ENCODE peak calls at places on chromosomes 13 and 19, in four cellular contexts. T is lower leg skin, I is psoas muscle, V is fibroblast of lung. M is an unnamed sample.

GRCh38 chr13:91406619-91407018 is 8.2 kb downstream of the GPC5 start:
- DNase-seq in T (no peak), I (no peak), V (peak; percentile 33), M (peak; percentile 54)

GRCh38 chr13:37338721-37339120 is 233.3 kb upstream of the CSNK1A1L start:
- DNase-seq in T (no peak), I (no peak), V (no peak), M (no peak)

GRCh38 chr19:33894787-33895186 is 98.1 kb downstream of the KCTD15 start:
- DNase-seq in T (no peak), I (no peak), V (no peak), M (no peak)

GRCh38 chr13:37345869-37346268 is 240.4 kb upstream of the CSNK1A1L start:
- DNase-seq in T (no peak), I (no peak), V (no peak), M (no peak)

GRCh38 chr19:28710278-28710677 is 502.7 kb downstream of the UQCRFS1 start:
- DNase-seq in T (no peak), I (no peak), V (peak; percentile 62), M (peak; percentile 76)

GRCh38 chr19:35395762-35396199 is 24.9 kb downstream of the GPR42 start:
- DNase-seq in T (peak; percentile 61), I (no peak), V (no peak), M (no peak)

GRCh38 chr13:55199132-55199531 is 1941.6 kb upstream of the PRR20A start:
- DNase-seq in T (no peak), I (no peak), V (no peak), M (no peak)

GRCh38 chr13:95605426-95606125 is 38.9 kb downstream of the DZIP1 start:
- DNase-seq in T (no peak), I (no peak), V (no peak), M (no peak)

GRCh38 chr13:105452895-105453294 is 1082.6 kb downstream of the EFNB2 start:
- DNase-seq in T (no peak), I (no peak), V (no peak), M (no peak)

GRCh38 chr19:38618590-38619360 is at the start of gene EIF3K:
- DNase-seq in T (peak; percentile 100), I (peak; percentile 99), V (peak; percentile 98), M (peak; percentile 99)
- TF ChIP-seq CTCF in T (no peak), I (no peak), V (no peak), M (no peak)

GRCh38 chr13:74289130-74289529 is 154.9 kb upstream of the KLF12 start:
- DNase-seq in T (no peak), I (no peak), V (no peak), M (no peak)
- H3K4me3 ChIP-seq in T (no peak overlapping the region), I (no peak overlapping the region), V (no peak overlapping the region), M (no peak overlapping the region)

GRCh38 chr19:45717131-45717982 is 13.3 kb downstream of the FBXO46 start:
- DNase-seq in T (peak; percentile 100), I (peak; percentile 99), V (peak; percentile 98), M (peak; percentile 99)
- TF ChIP-seq CTCF in T (no peak), I (no peak), V (no peak), M (no peak)

GRCh38 chr19:55376381-55376933 is at the start of gene TMEM190:
- DNase-seq in T (no peak), I (no peak), V (no peak), M (no peak)

GRCh38 chr19:55377356-55378131 is 918 bp downstream of the TMEM190 start:
- DNase-seq in T (no peak), I (no peak), V (no peak), M (no peak)

GRCh38 chr19:55373318-55373992 is 3.2 kb upstream of the TMEM190 start:
- DNase-seq in T (no peak), I (no peak), V (no peak), M (no peak)

GRCh38 chr19:55372316-55373081 is 2.2 kb upstream of the IL11 start:
- DNase-seq in T (no peak), I (no peak), V (peak; percentile 61), M (peak; percentile 41)

GRCh38 chr19:55373993-55374757 is 2.5 kb upstream of the TMEM190 start:
- DNase-seq in T (no peak), I (no peak), V (peak; percentile 35), M (peak; percentile 44)
- H3K4me3 ChIP-seq in T (no peak overlapping the region), I (no peak overlapping the region), V (no peak overlapping the region), M (no peak overlapping the region)

DNA sequence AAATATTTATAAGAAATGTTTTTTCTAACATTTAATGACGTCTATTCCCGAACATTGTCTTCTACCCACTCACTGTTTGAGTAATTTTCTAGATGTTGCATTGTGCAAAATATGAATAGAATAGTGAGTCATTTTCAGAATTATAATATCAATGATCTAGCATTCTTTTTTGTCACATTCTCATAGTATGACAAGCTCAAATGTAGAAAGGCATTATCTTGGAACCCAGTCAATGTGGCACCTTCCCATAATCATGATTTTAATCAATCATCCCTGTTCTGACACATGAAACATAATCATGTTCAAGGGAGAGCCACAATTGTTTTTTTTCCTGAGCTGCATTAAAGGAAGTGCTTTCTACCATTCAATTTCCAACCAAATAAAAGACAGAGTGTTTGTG is 265.8 kb downstream of the OXGR1 start:
- DNase-seq in T (no peak), I (no peak), V (no peak), M (no peak)
- TF ChIP-seq CTCF in T (no peak), I (no peak), V (no peak), M (no peak)

GRCh38 chr13:41085961-41086360 is 24.7 kb downstream of the WBP4 start:
- DNase-seq in T (no peak), I (no peak), V (no peak), M (no peak)
- H3K4me3 ChIP-seq in T (no peak overlapping the region), I (no peak overlapping the region), V (no peak overlapping the region), M (no peak overlapping the region)

GRCh38 chr13:92719868-92720267 is 506.7 kb upstream of the GPC6 start:
- DNase-seq in T (no peak), I (no peak), V (no peak), M (no peak)

GRCh38 chr13:92721610-92722009 is 505.0 kb upstream of the GPC6 start:
- DNase-seq in T (no peak), I (no peak), V (no peak), M (no peak)

GRCh38 chr13:92717857-92718256 is 508.8 kb upstream of the GPC6 start:
- DNase-seq in T (no peak), I (no peak), V (no peak), M (no peak)

GRCh38 chr13:92716749-92717148 is 509.9 kb upstream of the GPC6 start:
- DNase-seq in T (no peak), I (no peak), V (peak; percentile 21), M (peak; percentile 28)
- TF ChIP-seq CTCF in T (no peak), I (no peak), V (peak; percentile 52), M (peak; percentile 27)

GRCh38 chr13:23842406-23842805 is 46.8 kb downstream of the MIPEP start:
- DNase-seq in T (no peak), I (no peak), V (no peak), M (no peak)

GRCh38 chr13:23847545-23847944 is 41.7 kb downstream of the MIPEP start:
- DNase-seq in T (no peak), I (no peak), V (no peak), M (no peak)

GRCh38 chr13:23848019-23848418 is 41.2 kb downstream of the MIPEP start:
- DNase-seq in T (no peak), I (no peak), V (no peak), M (no peak)

GRCh38 chr13:23845309-23845708 is 43.9 kb downstream of the MIPEP start:
- DNase-seq in T (no peak), I (no peak), V (no peak), M (no peak)

DNA sequence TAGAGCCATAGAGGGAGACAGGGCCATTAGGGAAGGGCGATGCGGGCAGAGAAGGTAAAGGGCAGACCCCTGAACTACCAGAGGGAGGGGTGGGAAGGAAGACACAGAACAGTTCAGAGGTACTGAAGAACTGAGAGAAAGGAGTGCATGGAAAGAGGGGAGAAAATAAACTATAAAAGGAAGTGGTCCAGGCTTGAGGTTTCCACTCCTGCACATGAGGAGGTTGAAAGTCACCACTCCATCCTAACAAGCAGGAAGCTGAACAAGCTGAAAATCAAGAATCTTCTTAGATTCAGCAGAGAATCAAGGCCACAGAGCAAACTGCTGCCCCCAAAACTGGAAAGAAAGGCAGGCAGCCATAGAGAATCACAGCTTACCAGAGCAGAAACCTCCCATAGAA is 45.1 kb downstream of the MIPEP start:
- DNase-seq in T (no peak), I (no peak), V (no peak), M (no peak)
- H3K4me3 ChIP-seq in T (no peak overlapping the region), I (no peak overlapping the region), V (no peak overlapping the region), M (no peak overlapping the region)

GRCh38 chr19:11964858-11965645 is at the start of gene ZNF763:
- DNase-seq in T (peak; percentile 99), I (peak; percentile 92), V (peak; percentile 68), M (peak; percentile 63)
- TF ChIP-seq CTCF in T (no peak), I (no peak), V (no peak), M (no peak)

M was measured in fibroblast of mammary gland.